ENCODE peak calls at places on chromosomes 3 and 15, in four cellular contexts. W, N, Z and D are unnamed samples.

GRCh38 chr3:76505202-76505875 is 534.6 kb upstream of the ROBO2 start:
- DNase-seq in N (no peak), W (no peak), Z (no peak), D (no peak)

GRCh38 chr3:98954242-98954641 is 52.7 kb upstream of the DCBLD2 start:
- DNase-seq in W (no peak), Z (no peak), N (no peak), D (no peak)

GRCh38 chr3:36155515-36155914 is 224.8 kb upstream of the STAC start:
- DNase-seq in W (no peak), N (no peak), Z (no peak), D (no peak)

GRCh38 chr3:183823963-183824362 is 1.4 kb downstream of the MAP6D1 start:
- DNase-seq in N (no peak), W (no peak), Z (no peak), D (no peak)

GRCh38 chr3:61776390-61776789 is 215.0 kb downstream of the PTPRG start:
- DNase-seq in Z (no peak), N (no peak), W (no peak), D (no peak)

GRCh38 chr3:138949002-138949418 is 2.0 kb downstream of the FOXL2NB start:
- DNase-seq in N (no peak), W (no peak), Z (no peak), D (no peak)

GRCh38 chr3:30440147-30440604 is 166.2 kb upstream of the TGFBR2 start:
- DNase-seq in N (no peak), Z (peak), W (no peak), D (no peak)

GRCh38 chr3:94417963-94418455 is 355.1 kb downstream of the NSUN3 start:
- DNase-seq in N (no peak), W (no peak), Z (no peak), D (no peak)

GRCh38 chr3:47009225-47010049 is 30.0 kb downstream of the NBEAL2 start:
- DNase-seq in N (peak), Z (no peak), W (peak), D (peak)

GRCh38 chr3:124322309-124322880 is 330.5 kb upstream of the ROPN1 start:
- DNase-seq in N (no peak), W (no peak), Z (no peak), D (no peak)

GRCh38 chr15:32838820-32839219 is 121.0 kb downstream of the GREM1 start:
- DNase-seq in Z (peak), N (no peak), W (no peak), D (no peak)

GRCh38 chr3:188542196-188542595 is 388.2 kb downstream of the LPP start:
- DNase-seq in Z (no peak), N (no peak), W (no peak), D (no peak)